ENCODE peak calls at places on chromosomes 6 and 20, in ten cellular contexts. I is A549, Y is tibial nerve, C is sigmoid colon, X is transverse colon, W is K562, Q is H1, G is GM12878, Z is stomach, H is upper lobe of left lung. A is an unnamed sample.

GRCh38 chr6:68572525-68572924 is 62.6 kb upstream of the ADGRB3 start:
- DNase-seq in X (no peak), Z (no peak), H (peak; percentile 24), W (peak; percentile 70), I (peak; percentile 47), G (peak; percentile 3), Q (peak; percentile 67), C (no peak), Y (no peak), A (no peak)

GRCh38 chr6:166286831-166287271 is 21.3 kb downstream of the PRR18 start:
- DNase-seq in W (no peak), G (peak; percentile 83), X (no peak), I (no peak), Q (no peak), C (no peak), Y (no peak), Z (no peak), H (no peak), A (no peak)

GRCh38 chr6:142802124-142802523 is 142.9 kb downstream of the HIVEP2 start:
- DNase-seq in G (no peak), H (no peak), X (no peak), I (peak; percentile 69), Z (no peak), C (no peak), W (no peak), Y (no peak), Q (no peak), A (no peak)

GRCh38 chr6:37615564-37616340 is 81.9 kb downstream of the MDGA1 start:
- DNase-seq in I (no peak), H (no peak), X (no peak), C (peak; percentile 54), Z (no peak), Q (no peak), G (no peak), W (peak; percentile 73), Y (no peak), A (no peak)

GRCh38 chr6:125670586-125670985 is 78.8 kb upstream of the HEY2 start:
- DNase-seq in I (peak; percentile 2), C (peak; percentile 57), X (no peak), Z (no peak), Q (no peak), Y (no peak), W (no peak), G (no peak), H (no peak), A (no peak)

GRCh38 chr6:134402372-134402984 is 84.6 kb upstream of the SGK1 start:
- DNase-seq in I (no peak), Z (no peak), C (no peak), Y (no peak), Q (no peak), H (no peak), W (no peak), G (no peak), X (no peak), A (no peak)

GRCh38 chr20:13105864-13106457 is 97.2 kb downstream of the SPTLC3 start:
- DNase-seq in I (peak; percentile 43), Y (no peak), G (no peak), H (no peak), W (peak; percentile 3), X (no peak), Q (no peak), Z (no peak), C (no peak), A (no peak)

GRCh38 chr6:41939848-41940758 is 1.5 kb downstream of the CCND3 start:
- DNase-seq in X (peak; percentile 77), G (no peak), C (peak; percentile 70), Q (peak; percentile 63), Z (peak; percentile 27), I (no peak), Y (no peak), H (peak; percentile 38), W (peak; percentile 61), A (peak; percentile 17)

GRCh38 chr20:33093582-33093981 is 14.1 kb downstream of the BPIFB4 start:
- DNase-seq in C (no peak), Y (no peak), X (no peak), Q (no peak), G (no peak), W (no peak), I (no peak), H (no peak), Z (no peak), A (no peak)

GRCh38 chr6:30259140-30260035 is 46.2 kb upstream of the TRIM26 start:
- DNase-seq in Z (peak; percentile 70), Y (peak; percentile 44), I (peak; percentile 61), W (peak; percentile 18), G (peak; percentile 74), X (peak; percentile 70), C (peak; percentile 89), Q (peak; percentile 87), H (peak; percentile 76), A (peak; percentile 64)
- TF ChIP-seq POLR2A in Z (no peak), Y (no peak), I (no peak), W (no peak), G (peak; percentile 75), X (no peak), C (no peak), Q (peak; percentile 51), H (no peak), A (no peak)

GRCh38 chr6:89122625-89123024 is 4.8 kb upstream of the SRSF12 start:
- DNase-seq in C (no peak), Y (no peak), H (no peak), X (no peak), Z (no peak), W (no peak), G (no peak), Q (no peak), I (peak; percentile 51), A (no peak)
- TF ChIP-seq EP300 in C (no peak), Y (no peak), H (no peak), X (no peak), Z (no peak), W (no peak), G (no peak), Q (no peak), I (no peak), A (no peak)

DNA sequence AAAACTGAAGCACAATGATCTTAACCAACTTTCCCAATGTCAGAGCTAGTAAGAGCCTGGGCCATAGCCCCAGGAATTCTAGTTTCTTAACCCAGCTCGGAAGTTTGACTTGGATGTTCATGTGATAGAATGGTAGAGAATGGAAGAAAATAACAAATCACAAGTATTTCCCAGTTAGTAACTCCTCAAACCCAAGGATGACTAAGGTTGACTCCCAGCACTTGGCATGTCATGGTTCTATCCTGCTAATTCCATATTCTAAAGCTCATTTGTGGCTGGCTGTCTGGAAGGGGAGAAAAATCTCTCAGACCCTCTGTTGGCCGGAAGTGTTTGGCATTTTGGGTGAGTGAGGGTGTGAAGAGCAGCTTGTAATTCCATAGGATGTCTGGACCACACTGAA is 248.7 kb downstream of the RFPL4B start:
- DNase-seq in Q (no peak), H (no peak), I (no peak), G (no peak), X (no peak), C (no peak), W (no peak), Z (no peak), Y (no peak), A (no peak)
- H3K27ac ChIP-seq in Q (no peak overlapping the region), H (no peak overlapping the region), I (no peak overlapping the region), G (no peak overlapping the region), X (no peak overlapping the region), C (no peak overlapping the region), W (no peak overlapping the region), Z (no peak overlapping the region), Y (no peak overlapping the region), A (no peak overlapping the region)

DNA sequence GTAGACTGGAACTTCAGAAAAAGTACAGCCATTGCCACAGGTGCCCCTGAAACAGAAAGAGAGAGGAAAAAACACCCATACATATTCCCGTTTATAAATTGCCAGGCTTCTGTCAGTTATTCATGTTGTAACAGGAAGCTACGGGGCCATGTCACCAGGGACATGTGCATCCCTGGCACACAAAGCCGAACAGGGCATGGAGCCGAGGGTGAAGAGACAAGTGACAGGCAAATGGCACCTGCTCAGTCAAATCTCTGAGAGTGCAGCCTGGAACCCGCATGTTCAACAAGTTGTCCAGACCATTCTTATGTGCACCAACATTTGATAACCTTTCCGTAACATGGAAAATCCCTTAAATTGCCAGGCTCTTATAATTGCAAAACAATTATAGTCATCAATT is 740.7 kb downstream of the KIF16B start:
- DNase-seq in G (no peak), X (no peak), C (no peak), W (no peak), Q (no peak), Z (no peak), H (no peak), Y (no peak), I (no peak), A (no peak)
- TF ChIP-seq POLR2A in G (no peak), X (no peak), C (no peak), W (no peak), Q (no peak), Z (no peak), H (no peak), Y (no peak), I (no peak), A (no peak)

GRCh38 chr20:1631309-1632227 is 11.8 kb upstream of the SIRPB1 start:
- DNase-seq in G (no peak), C (no peak), W (no peak), H (no peak), Y (no peak), I (no peak), Z (no peak), Q (no peak), X (no peak), A (no peak)

GRCh38 chr20:1633535-1633934 is 13.7 kb upstream of the SIRPB1 start:
- DNase-seq in W (peak; percentile 16), Y (no peak), G (no peak), X (no peak), C (no peak), H (no peak), Q (no peak), I (peak; percentile 19), Z (no peak), A (no peak)

GRCh38 chr20:1629321-1629720 is 9.5 kb upstream of the SIRPB1 start:
- DNase-seq in G (no peak), C (no peak), X (no peak), H (no peak), Z (no peak), W (no peak), Y (no peak), Q (no peak), I (no peak), A (no peak)

GRCh38 chr20:1630186-1630585 is 10.4 kb upstream of the SIRPB1 start:
- DNase-seq in X (no peak), I (no peak), Y (no peak), Z (no peak), H (no peak), C (no peak), Q (no peak), W (no peak), G (no peak), A (no peak)

DNA sequence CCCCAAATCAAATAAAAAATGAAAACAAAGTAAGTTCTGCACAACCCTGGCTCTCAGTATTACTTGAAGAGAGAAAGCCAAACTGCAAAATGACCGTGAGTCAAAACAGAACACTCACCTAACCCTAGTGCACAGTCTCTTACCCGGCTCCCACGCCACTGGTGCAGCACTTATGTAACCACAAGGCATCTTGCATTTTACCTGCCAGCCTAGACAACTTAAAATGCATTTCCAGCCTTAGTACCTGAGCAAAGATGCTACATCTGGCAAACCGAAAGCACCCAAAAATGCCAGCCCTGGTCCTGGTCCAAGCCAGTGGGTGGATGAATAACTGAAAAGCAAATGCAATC is 12.4 kb upstream of the SIRPB1 start:
- DNase-seq in Y (no peak), W (no peak), Q (no peak), C (no peak), X (no peak), Z (no peak), G (no peak), H (no peak), I (no peak), A (no peak)
- TF ChIP-seq EP300 in Y (no peak), W (no peak), Q (no peak), C (no peak), X (no peak), Z (no peak), G (no peak), H (no peak), I (no peak), A (no peak)

GRCh38 chr6:136524339-136524935 is 25.8 kb downstream of the MAP7 start:
- DNase-seq in G (no peak), X (no peak), I (peak; percentile 50), Z (no peak), C (no peak), Y (no peak), Q (no peak), H (no peak), W (no peak), A (no peak)
- H3K27ac ChIP-seq in G (no peak overlapping the region), X (no peak overlapping the region), I (peak overlapping the region; percentile 91), Z (no peak overlapping the region), C (no peak overlapping the region), Y (no peak overlapping the region), Q (no peak overlapping the region), H (peak overlapping the region; percentile 8), W (no peak overlapping the region), A (no peak overlapping the region)